ENCODE peak calls at places on chromosomes 11 and 22, in nine cellular contexts. One of them, this sample, is unnamed.

GRCh38 chr22:36580371-36580770 is 51.4 kb upstream of the EIF3D start:
- DNase-seq in stimulated activated naive B cell treated with anti-CD40 and anti-IgM and Interleukin-4, amounts not matched to agents 10 μg/mL and 1 μg/mL and 100 μg/mL, for 72 hours: no peak
- DNase-seq in endodermal cell: peak; percentile 25
- DNase-seq in T-cell: no peak
- DNase-seq in fibroblast of the aortic adventitia: no peak
- DNase-seq in astrocyte of the spinal cord: no peak
- DNase-seq in amniotic stem cell: no peak
- DNase-seq in stimulated activated CD8-positive, alpha-beta memory T cell treated with anti-CD3 and anti-CD28 coated beads, Interleukin-2, amount 100 ng/mL, for 1 hour: no peak
- DNase-seq in A549: no peak
- DNase-seq in this sample: no peak

GRCh38 chr11:121928597-121929580 is 187.1 kb downstream of the BLID start:
- DNase-seq in stimulated activated naive B cell treated with anti-CD40 and anti-IgM and Interleukin-4, amounts not matched to agents 10 μg/mL and 1 μg/mL and 100 μg/mL, for 72 hours: no peak
- DNase-seq in endodermal cell: peak; percentile 65
- DNase-seq in T-cell: no peak
- DNase-seq in fibroblast of the aortic adventitia: no peak
- DNase-seq in astrocyte of the spinal cord: no peak
- DNase-seq in amniotic stem cell: no peak
- DNase-seq in stimulated activated CD8-positive, alpha-beta memory T cell treated with anti-CD3 and anti-CD28 coated beads, Interleukin-2, amount 100 ng/mL, for 1 hour: no peak
- DNase-seq in A549: no peak
- DNase-seq in this sample: no peak

GRCh38 chr11:117328414-117329010 is 858 bp downstream of the CEP164 start:
- DNase-seq in stimulated activated naive B cell treated with anti-CD40 and anti-IgM and Interleukin-4, amounts not matched to agents 10 μg/mL and 1 μg/mL and 100 μg/mL, for 72 hours: no peak
- DNase-seq in endodermal cell: no peak
- DNase-seq in T-cell: no peak
- DNase-seq in fibroblast of the aortic adventitia: peak; percentile 74
- DNase-seq in astrocyte of the spinal cord: peak; percentile 58
- DNase-seq in amniotic stem cell: no peak
- DNase-seq in stimulated activated CD8-positive, alpha-beta memory T cell treated with anti-CD3 and anti-CD28 coated beads, Interleukin-2, amount 100 ng/mL, for 1 hour: no peak
- DNase-seq in A549: no peak
- DNase-seq in this sample: peak; percentile 44

GRCh38 chr11:43952020-43952400 is 9.6 kb downstream of the C11orf96 start:
- DNase-seq in stimulated activated naive B cell treated with anti-CD40 and anti-IgM and Interleukin-4, amounts not matched to agents 10 μg/mL and 1 μg/mL and 100 μg/mL, for 72 hours: no peak
- DNase-seq in endodermal cell: no peak
- DNase-seq in T-cell: no peak
- DNase-seq in fibroblast of the aortic adventitia: no peak
- DNase-seq in astrocyte of the spinal cord: no peak
- DNase-seq in amniotic stem cell: no peak
- DNase-seq in stimulated activated CD8-positive, alpha-beta memory T cell treated with anti-CD3 and anti-CD28 coated beads, Interleukin-2, amount 100 ng/mL, for 1 hour: no peak
- DNase-seq in A549: no peak
- DNase-seq in this sample: no peak

GRCh38 chr11:47593934-47594855 is at the start of gene C1QTNF4:
- DNase-seq in stimulated activated naive B cell treated with anti-CD40 and anti-IgM and Interleukin-4, amounts not matched to agents 10 μg/mL and 1 μg/mL and 100 μg/mL, for 72 hours: no peak
- DNase-seq in endodermal cell: peak; percentile 78
- DNase-seq in T-cell: no peak
- DNase-seq in fibroblast of the aortic adventitia: no peak
- DNase-seq in astrocyte of the spinal cord: no peak
- DNase-seq in amniotic stem cell: no peak
- DNase-seq in stimulated activated CD8-positive, alpha-beta memory T cell treated with anti-CD3 and anti-CD28 coated beads, Interleukin-2, amount 100 ng/mL, for 1 hour: no peak
- DNase-seq in A549: no peak
- DNase-seq in this sample: no peak

GRCh38 chr11:92308366-92308765 is 83.7 kb downstream of the FAT3 start:
- DNase-seq in stimulated activated naive B cell treated with anti-CD40 and anti-IgM and Interleukin-4, amounts not matched to agents 10 μg/mL and 1 μg/mL and 100 μg/mL, for 72 hours: no peak
- DNase-seq in endodermal cell: no peak
- DNase-seq in T-cell: no peak
- DNase-seq in fibroblast of the aortic adventitia: no peak
- DNase-seq in astrocyte of the spinal cord: no peak
- DNase-seq in amniotic stem cell: no peak
- DNase-seq in stimulated activated CD8-positive, alpha-beta memory T cell treated with anti-CD3 and anti-CD28 coated beads, Interleukin-2, amount 100 ng/mL, for 1 hour: no peak
- DNase-seq in A549: no peak
- DNase-seq in this sample: no peak

GRCh38 chr11:73317373-73317772 is 9.3 kb downstream of the ARHGEF17 start:
- DNase-seq in stimulated activated naive B cell treated with anti-CD40 and anti-IgM and Interleukin-4, amounts not matched to agents 10 μg/mL and 1 μg/mL and 100 μg/mL, for 72 hours: no peak
- DNase-seq in endodermal cell: no peak
- DNase-seq in T-cell: no peak
- DNase-seq in fibroblast of the aortic adventitia: peak; percentile 36
- DNase-seq in astrocyte of the spinal cord: no peak
- DNase-seq in amniotic stem cell: no peak
- DNase-seq in stimulated activated CD8-positive, alpha-beta memory T cell treated with anti-CD3 and anti-CD28 coated beads, Interleukin-2, amount 100 ng/mL, for 1 hour: no peak
- DNase-seq in A549: no peak
- DNase-seq in this sample: no peak

GRCh38 chr11:2574553-2575535 is 125.0 kb downstream of the KCNQ1OT1 start:
- DNase-seq in stimulated activated naive B cell treated with anti-CD40 and anti-IgM and Interleukin-4, amounts not matched to agents 10 μg/mL and 1 μg/mL and 100 μg/mL, for 72 hours: no peak
- DNase-seq in endodermal cell: peak; percentile 53
- DNase-seq in T-cell: no peak
- DNase-seq in fibroblast of the aortic adventitia: no peak
- DNase-seq in astrocyte of the spinal cord: no peak
- DNase-seq in amniotic stem cell: no peak
- DNase-seq in stimulated activated CD8-positive, alpha-beta memory T cell treated with anti-CD3 and anti-CD28 coated beads, Interleukin-2, amount 100 ng/mL, for 1 hour: no peak
- DNase-seq in A549: no peak
- DNase-seq in this sample: no peak

GRCh38 chr11:8610532-8611116 is 16.6 kb upstream of the STK33 start:
- DNase-seq in stimulated activated naive B cell treated with anti-CD40 and anti-IgM and Interleukin-4, amounts not matched to agents 10 μg/mL and 1 μg/mL and 100 μg/mL, for 72 hours: no peak
- DNase-seq in endodermal cell: peak; percentile 50
- DNase-seq in T-cell: no peak
- DNase-seq in fibroblast of the aortic adventitia: no peak
- DNase-seq in astrocyte of the spinal cord: peak; percentile 25
- DNase-seq in amniotic stem cell: no peak
- DNase-seq in stimulated activated CD8-positive, alpha-beta memory T cell treated with anti-CD3 and anti-CD28 coated beads, Interleukin-2, amount 100 ng/mL, for 1 hour: no peak
- DNase-seq in A549: no peak
- DNase-seq in this sample: no peak

GRCh38 chr22:49303061-49303735 is 524.5 kb downstream of the BRD1 start:
- DNase-seq in stimulated activated naive B cell treated with anti-CD40 and anti-IgM and Interleukin-4, amounts not matched to agents 10 μg/mL and 1 μg/mL and 100 μg/mL, for 72 hours: no peak
- DNase-seq in endodermal cell: peak; percentile 34
- DNase-seq in T-cell: no peak
- DNase-seq in fibroblast of the aortic adventitia: no peak
- DNase-seq in astrocyte of the spinal cord: no peak
- DNase-seq in amniotic stem cell: no peak
- DNase-seq in stimulated activated CD8-positive, alpha-beta memory T cell treated with anti-CD3 and anti-CD28 coated beads, Interleukin-2, amount 100 ng/mL, for 1 hour: no peak
- DNase-seq in A549: no peak
- DNase-seq in this sample: no peak

GRCh38 chr11:71430166-71430565 is 18.0 kb downstream of the DHCR7 start:
- DNase-seq in stimulated activated naive B cell treated with anti-CD40 and anti-IgM and Interleukin-4, amounts not matched to agents 10 μg/mL and 1 μg/mL and 100 μg/mL, for 72 hours: no peak
- DNase-seq in endodermal cell: no peak
- DNase-seq in T-cell: no peak
- DNase-seq in fibroblast of the aortic adventitia: no peak
- DNase-seq in astrocyte of the spinal cord: no peak
- DNase-seq in amniotic stem cell: no peak
- DNase-seq in stimulated activated CD8-positive, alpha-beta memory T cell treated with anti-CD3 and anti-CD28 coated beads, Interleukin-2, amount 100 ng/mL, for 1 hour: no peak
- DNase-seq in A549: no peak
- DNase-seq in this sample: no peak

GRCh38 chr11:76123243-76123642 is 83.1 kb downstream of the WNT11 start:
- DNase-seq in stimulated activated naive B cell treated with anti-CD40 and anti-IgM and Interleukin-4, amounts not matched to agents 10 μg/mL and 1 μg/mL and 100 μg/mL, for 72 hours: no peak
- DNase-seq in endodermal cell: no peak
- DNase-seq in T-cell: no peak
- DNase-seq in fibroblast of the aortic adventitia: no peak
- DNase-seq in astrocyte of the spinal cord: no peak
- DNase-seq in amniotic stem cell: no peak
- DNase-seq in stimulated activated CD8-positive, alpha-beta memory T cell treated with anti-CD3 and anti-CD28 coated beads, Interleukin-2, amount 100 ng/mL, for 1 hour: no peak
- DNase-seq in A549: no peak
- DNase-seq in this sample: no peak

GRCh38 chr11:68374531-68374930 is 62.1 kb downstream of the LRP5 start:
- DNase-seq in stimulated activated naive B cell treated with anti-CD40 and anti-IgM and Interleukin-4, amounts not matched to agents 10 μg/mL and 1 μg/mL and 100 μg/mL, for 72 hours: no peak
- DNase-seq in endodermal cell: no peak
- DNase-seq in T-cell: no peak
- DNase-seq in fibroblast of the aortic adventitia: no peak
- DNase-seq in astrocyte of the spinal cord: no peak
- DNase-seq in amniotic stem cell: no peak
- DNase-seq in stimulated activated CD8-positive, alpha-beta memory T cell treated with anti-CD3 and anti-CD28 coated beads, Interleukin-2, amount 100 ng/mL, for 1 hour: no peak
- DNase-seq in A549: no peak
- DNase-seq in this sample: no peak

GRCh38 chr22:39478461-39478860 is 21.6 kb downstream of the MGAT3 start:
- DNase-seq in stimulated activated naive B cell treated with anti-CD40 and anti-IgM and Interleukin-4, amounts not matched to agents 10 μg/mL and 1 μg/mL and 100 μg/mL, for 72 hours: no peak
- DNase-seq in endodermal cell: peak; percentile 92
- DNase-seq in T-cell: no peak
- DNase-seq in fibroblast of the aortic adventitia: no peak
- DNase-seq in astrocyte of the spinal cord: no peak
- DNase-seq in amniotic stem cell: no peak
- DNase-seq in stimulated activated CD8-positive, alpha-beta memory T cell treated with anti-CD3 and anti-CD28 coated beads, Interleukin-2, amount 100 ng/mL, for 1 hour: no peak
- DNase-seq in A549: no peak
- DNase-seq in this sample: peak; percentile 56

GRCh38 chr11:95750101-95750500 is 39.5 kb downstream of the FAM76B start:
- DNase-seq in stimulated activated naive B cell treated with anti-CD40 and anti-IgM and Interleukin-4, amounts not matched to agents 10 μg/mL and 1 μg/mL and 100 μg/mL, for 72 hours: no peak
- DNase-seq in endodermal cell: no peak
- DNase-seq in T-cell: no peak
- DNase-seq in fibroblast of the aortic adventitia: no peak
- DNase-seq in astrocyte of the spinal cord: no peak
- DNase-seq in amniotic stem cell: no peak
- DNase-seq in stimulated activated CD8-positive, alpha-beta memory T cell treated with anti-CD3 and anti-CD28 coated beads, Interleukin-2, amount 100 ng/mL, for 1 hour: no peak
- DNase-seq in A549: no peak
- DNase-seq in this sample: no peak

GRCh38 chr22:41833369-41834004 is 582 bp downstream of the SREBF2 start:
- DNase-seq in stimulated activated naive B cell treated with anti-CD40 and anti-IgM and Interleukin-4, amounts not matched to agents 10 μg/mL and 1 μg/mL and 100 μg/mL, for 72 hours: peak; percentile 56
- DNase-seq in endodermal cell: peak; percentile 72
- DNase-seq in T-cell: peak; percentile 9
- DNase-seq in fibroblast of the aortic adventitia: peak; percentile 22
- DNase-seq in astrocyte of the spinal cord: no peak
- DNase-seq in amniotic stem cell: no peak
- DNase-seq in stimulated activated CD8-positive, alpha-beta memory T cell treated with anti-CD3 and anti-CD28 coated beads, Interleukin-2, amount 100 ng/mL, for 1 hour: no peak
- DNase-seq in A549: peak; percentile 27
- DNase-seq in this sample: peak; percentile 6

GRCh38 chr22:42905702-42906183 is 48.7 kb upstream of the ARFGAP3 start:
- DNase-seq in stimulated activated naive B cell treated with anti-CD40 and anti-IgM and Interleukin-4, amounts not matched to agents 10 μg/mL and 1 μg/mL and 100 μg/mL, for 72 hours: no peak
- DNase-seq in endodermal cell: no peak
- DNase-seq in T-cell: no peak
- DNase-seq in fibroblast of the aortic adventitia: no peak
- DNase-seq in astrocyte of the spinal cord: no peak
- DNase-seq in amniotic stem cell: no peak
- DNase-seq in stimulated activated CD8-positive, alpha-beta memory T cell treated with anti-CD3 and anti-CD28 coated beads, Interleukin-2, amount 100 ng/mL, for 1 hour: no peak
- DNase-seq in A549: no peak
- DNase-seq in this sample: no peak

GRCh38 chr11:44609028-44609782 is 43.7 kb downstream of the CD82 start:
- DNase-seq in stimulated activated naive B cell treated with anti-CD40 and anti-IgM and Interleukin-4, amounts not matched to agents 10 μg/mL and 1 μg/mL and 100 μg/mL, for 72 hours: peak; percentile 94
- DNase-seq in endodermal cell: no peak
- DNase-seq in T-cell: no peak
- DNase-seq in fibroblast of the aortic adventitia: no peak
- DNase-seq in astrocyte of the spinal cord: no peak
- DNase-seq in amniotic stem cell: no peak
- DNase-seq in stimulated activated CD8-positive, alpha-beta memory T cell treated with anti-CD3 and anti-CD28 coated beads, Interleukin-2, amount 100 ng/mL, for 1 hour: no peak
- DNase-seq in A549: no peak
- DNase-seq in this sample: no peak

GRCh38 chr11:63609536-63609935 is 4.7 kb downstream of the PLAAT3 start:
- DNase-seq in stimulated activated naive B cell treated with anti-CD40 and anti-IgM and Interleukin-4, amounts not matched to agents 10 μg/mL and 1 μg/mL and 100 μg/mL, for 72 hours: no peak
- DNase-seq in endodermal cell: no peak
- DNase-seq in T-cell: no peak
- DNase-seq in fibroblast of the aortic adventitia: no peak
- DNase-seq in astrocyte of the spinal cord: no peak
- DNase-seq in amniotic stem cell: no peak
- DNase-seq in stimulated activated CD8-positive, alpha-beta memory T cell treated with anti-CD3 and anti-CD28 coated beads, Interleukin-2, amount 100 ng/mL, for 1 hour: no peak
- DNase-seq in A549: no peak
- DNase-seq in this sample: no peak

GRCh38 chr11:25596701-25597100 is 735.2 kb upstream of the ANO3 start:
- DNase-seq in stimulated activated naive B cell treated with anti-CD40 and anti-IgM and Interleukin-4, amounts not matched to agents 10 μg/mL and 1 μg/mL and 100 μg/mL, for 72 hours: no peak
- DNase-seq in endodermal cell: no peak
- DNase-seq in T-cell: no peak
- DNase-seq in fibroblast of the aortic adventitia: no peak
- DNase-seq in astrocyte of the spinal cord: no peak
- DNase-seq in amniotic stem cell: no peak
- DNase-seq in stimulated activated CD8-positive, alpha-beta memory T cell treated with anti-CD3 and anti-CD28 coated beads, Interleukin-2, amount 100 ng/mL, for 1 hour: no peak
- DNase-seq in A549: no peak
- DNase-seq in this sample: no peak

GRCh38 chr11:69476715-69477025 is 4.8 kb upstream of the LINC01488 start:
- DNase-seq in stimulated activated naive B cell treated with anti-CD40 and anti-IgM and Interleukin-4, amounts not matched to agents 10 μg/mL and 1 μg/mL and 100 μg/mL, for 72 hours: no peak
- DNase-seq in endodermal cell: no peak
- DNase-seq in T-cell: no peak
- DNase-seq in fibroblast of the aortic adventitia: no peak
- DNase-seq in astrocyte of the spinal cord: no peak
- DNase-seq in amniotic stem cell: no peak
- DNase-seq in stimulated activated CD8-positive, alpha-beta memory T cell treated with anti-CD3 and anti-CD28 coated beads, Interleukin-2, amount 100 ng/mL, for 1 hour: no peak
- DNase-seq in A549: no peak
- DNase-seq in this sample: no peak

GRCh38 chr11:123086315-123086714 is 24.4 kb upstream of the HSPA8 start:
- DNase-seq in stimulated activated naive B cell treated with anti-CD40 and anti-IgM and Interleukin-4, amounts not matched to agents 10 μg/mL and 1 μg/mL and 100 μg/mL, for 72 hours: no peak
- DNase-seq in endodermal cell: no peak
- DNase-seq in T-cell: no peak
- DNase-seq in fibroblast of the aortic adventitia: no peak
- DNase-seq in astrocyte of the spinal cord: no peak
- DNase-seq in amniotic stem cell: no peak
- DNase-seq in stimulated activated CD8-positive, alpha-beta memory T cell treated with anti-CD3 and anti-CD28 coated beads, Interleukin-2, amount 100 ng/mL, for 1 hour: no peak
- DNase-seq in A549: no peak
- DNase-seq in this sample: no peak

GRCh38 chr22:42316988-42317387 is 46.5 kb upstream of the TCF20 start:
- DNase-seq in stimulated activated naive B cell treated with anti-CD40 and anti-IgM and Interleukin-4, amounts not matched to agents 10 μg/mL and 1 μg/mL and 100 μg/mL, for 72 hours: no peak
- DNase-seq in endodermal cell: no peak
- DNase-seq in T-cell: peak; percentile 46
- DNase-seq in fibroblast of the aortic adventitia: peak; percentile 52
- DNase-seq in astrocyte of the spinal cord: peak; percentile 46
- DNase-seq in amniotic stem cell: no peak
- DNase-seq in stimulated activated CD8-positive, alpha-beta memory T cell treated with anti-CD3 and anti-CD28 coated beads, Interleukin-2, amount 100 ng/mL, for 1 hour: peak; percentile 26
- DNase-seq in A549: no peak
- DNase-seq in this sample: no peak

GRCh38 chr11:46249103-46249942 is 28.1 kb upstream of the CREB3L1 start:
- DNase-seq in stimulated activated naive B cell treated with anti-CD40 and anti-IgM and Interleukin-4, amounts not matched to agents 10 μg/mL and 1 μg/mL and 100 μg/mL, for 72 hours: no peak
- DNase-seq in endodermal cell: no peak
- DNase-seq in T-cell: no peak
- DNase-seq in fibroblast of the aortic adventitia: peak; percentile 59
- DNase-seq in astrocyte of the spinal cord: peak; percentile 72
- DNase-seq in amniotic stem cell: no peak
- DNase-seq in stimulated activated CD8-positive, alpha-beta memory T cell treated with anti-CD3 and anti-CD28 coated beads, Interleukin-2, amount 100 ng/mL, for 1 hour: no peak
- DNase-seq in A549: no peak
- DNase-seq in this sample: no peak

GRCh38 chr11:73295259-73295995 is 12.6 kb upstream of the ARHGEF17 start:
- DNase-seq in stimulated activated naive B cell treated with anti-CD40 and anti-IgM and Interleukin-4, amounts not matched to agents 10 μg/mL and 1 μg/mL and 100 μg/mL, for 72 hours: peak; percentile 74
- DNase-seq in endodermal cell: peak; percentile 97
- DNase-seq in T-cell: peak; percentile 59
- DNase-seq in fibroblast of the aortic adventitia: peak; percentile 83
- DNase-seq in astrocyte of the spinal cord: peak; percentile 78
- DNase-seq in amniotic stem cell: peak; percentile 47
- DNase-seq in stimulated activated CD8-positive, alpha-beta memory T cell treated with anti-CD3 and anti-CD28 coated beads, Interleukin-2, amount 100 ng/mL, for 1 hour: peak; percentile 32
- DNase-seq in A549: peak; percentile 73
- DNase-seq in this sample: peak; percentile 94

GRCh38 chr11:29490951-29491350 is 525.9 kb downstream of the KCNA4 start:
- DNase-seq in stimulated activated naive B cell treated with anti-CD40 and anti-IgM and Interleukin-4, amounts not matched to agents 10 μg/mL and 1 μg/mL and 100 μg/mL, for 72 hours: no peak
- DNase-seq in endodermal cell: no peak
- DNase-seq in T-cell: no peak
- DNase-seq in fibroblast of the aortic adventitia: no peak
- DNase-seq in astrocyte of the spinal cord: no peak
- DNase-seq in amniotic stem cell: no peak
- DNase-seq in stimulated activated CD8-positive, alpha-beta memory T cell treated with anti-CD3 and anti-CD28 coated beads, Interleukin-2, amount 100 ng/mL, for 1 hour: no peak
- DNase-seq in A549: no peak
- DNase-seq in this sample: no peak

GRCh38 chr11:123588117-123588815 is 66.2 kb downstream of the SCN3B start:
- DNase-seq in stimulated activated naive B cell treated with anti-CD40 and anti-IgM and Interleukin-4, amounts not matched to agents 10 μg/mL and 1 μg/mL and 100 μg/mL, for 72 hours: no peak
- DNase-seq in endodermal cell: no peak
- DNase-seq in T-cell: no peak
- DNase-seq in fibroblast of the aortic adventitia: no peak
- DNase-seq in astrocyte of the spinal cord: no peak
- DNase-seq in amniotic stem cell: no peak
- DNase-seq in stimulated activated CD8-positive, alpha-beta memory T cell treated with anti-CD3 and anti-CD28 coated beads, Interleukin-2, amount 100 ng/mL, for 1 hour: no peak
- DNase-seq in A549: peak; percentile 93
- DNase-seq in this sample: no peak

GRCh38 chr11:10669258-10670033 is 24.1 kb downstream of the IRAG1 start:
- DNase-seq in stimulated activated naive B cell treated with anti-CD40 and anti-IgM and Interleukin-4, amounts not matched to agents 10 μg/mL and 1 μg/mL and 100 μg/mL, for 72 hours: no peak
- DNase-seq in endodermal cell: no peak
- DNase-seq in T-cell: no peak
- DNase-seq in fibroblast of the aortic adventitia: peak; percentile 73
- DNase-seq in astrocyte of the spinal cord: peak; percentile 77
- DNase-seq in amniotic stem cell: no peak
- DNase-seq in stimulated activated CD8-positive, alpha-beta memory T cell treated with anti-CD3 and anti-CD28 coated beads, Interleukin-2, amount 100 ng/mL, for 1 hour: no peak
- DNase-seq in A549: peak; percentile 29
- DNase-seq in this sample: peak; percentile 40

GRCh38 chr11:125338435-125338834 is 157.6 kb downstream of the FEZ1 start:
- DNase-seq in stimulated activated naive B cell treated with anti-CD40 and anti-IgM and Interleukin-4, amounts not matched to agents 10 μg/mL and 1 μg/mL and 100 μg/mL, for 72 hours: no peak
- DNase-seq in endodermal cell: no peak
- DNase-seq in T-cell: no peak
- DNase-seq in fibroblast of the aortic adventitia: no peak
- DNase-seq in astrocyte of the spinal cord: no peak
- DNase-seq in amniotic stem cell: no peak
- DNase-seq in stimulated activated CD8-positive, alpha-beta memory T cell treated with anti-CD3 and anti-CD28 coated beads, Interleukin-2, amount 100 ng/mL, for 1 hour: no peak
- DNase-seq in A549: no peak
- DNase-seq in this sample: no peak

GRCh38 chr22:49833340-49834007 is 5.8 kb upstream of the BRD1 start:
- DNase-seq in stimulated activated naive B cell treated with anti-CD40 and anti-IgM and Interleukin-4, amounts not matched to agents 10 μg/mL and 1 μg/mL and 100 μg/mL, for 72 hours: no peak
- DNase-seq in endodermal cell: no peak
- DNase-seq in T-cell: no peak
- DNase-seq in fibroblast of the aortic adventitia: no peak
- DNase-seq in astrocyte of the spinal cord: no peak
- DNase-seq in amniotic stem cell: no peak
- DNase-seq in stimulated activated CD8-positive, alpha-beta memory T cell treated with anti-CD3 and anti-CD28 coated beads, Interleukin-2, amount 100 ng/mL, for 1 hour: no peak
- DNase-seq in A549: no peak
- DNase-seq in this sample: peak; percentile 57

GRCh38 chr22:48897638-48897954 is 930.1 kb downstream of the BRD1 start:
- DNase-seq in stimulated activated naive B cell treated with anti-CD40 and anti-IgM and Interleukin-4, amounts not matched to agents 10 μg/mL and 1 μg/mL and 100 μg/mL, for 72 hours: no peak
- DNase-seq in endodermal cell: no peak
- DNase-seq in T-cell: no peak
- DNase-seq in fibroblast of the aortic adventitia: no peak
- DNase-seq in astrocyte of the spinal cord: no peak
- DNase-seq in amniotic stem cell: no peak
- DNase-seq in stimulated activated CD8-positive, alpha-beta memory T cell treated with anti-CD3 and anti-CD28 coated beads, Interleukin-2, amount 100 ng/mL, for 1 hour: no peak
- DNase-seq in A549: no peak
- DNase-seq in this sample: no peak